ENCODE peak calls at places on chromosome 1, in seven cellular contexts. A is AG10803; Q is activated naive CD8-positive, alpha-beta T cell treated with anti-CD3 and anti-CD28 coated beads, Interleukin-2, amount 10 ng/mL, durations not matched to agents 7 days and 5 days; S is omental fat pad; V is stimulated activated naive CD4-positive, alpha-beta T cell; H is CD8-positive, alpha-beta T cell; T is epithelial cell of proximal tubule. J is an unnamed sample.

GRCh38 chr1:192100686-192101468 is 57.4 kb upstream of the RGS18 start:
- DNase-seq in A (no peak), Q (no peak), S (no peak), V (no peak), H (no peak), T (no peak), J (no peak)

GRCh38 chr1:196649990-196650389 is 1.9 kb upstream of the CFH start:
- DNase-seq in A (no peak), Q (no peak), S (no peak), V (no peak), H (no peak), T (no peak), J (no peak)

GRCh38 chr1:77219166-77219887 is at the start of gene PIGK:
- DNase-seq in A (peak), Q (peak), S (peak), V (peak), H (peak), T (peak), J (peak)

GRCh38 chr1:216927111-216927510 is 203.9 kb upstream of the ESRRG start:
- DNase-seq in A (no peak), Q (no peak), S (no peak), V (no peak), H (no peak), T (no peak), J (no peak)

GRCh38 chr1:115136706-115137105 is 47.4 kb upstream of the TSPAN2 start:
- DNase-seq in A (no peak), Q (no peak), S (no peak), V (no peak), H (no peak), T (no peak), J (no peak)

GRCh38 chr1:85078903-85079302 is 30.6 kb upstream of the MCOLN3 start:
- DNase-seq in A (peak), Q (no peak), S (no peak), V (no peak), H (no peak), T (no peak), J (peak)

GRCh38 chr1:77938656-77939055 is 40.2 kb downstream of the FUBP1 start:
- DNase-seq in A (no peak), Q (no peak), S (no peak), V (no peak), H (no peak), T (no peak), J (no peak)

GRCh38 chr1:211517006-211517405 is 25.0 kb upstream of the RD3 start:
- DNase-seq in A (no peak), Q (no peak), S (no peak), V (no peak), H (no peak), T (no peak), J (no peak)

GRCh38 chr1:3429766-3430165 is 24.7 kb upstream of the ARHGEF16 start:
- DNase-seq in A (no peak), Q (no peak), S (no peak), V (no peak), H (no peak), T (no peak), J (no peak)

GRCh38 chr1:210292276-210292851 is 36.3 kb upstream of the HHAT start:
- DNase-seq in A (peak), Q (peak), S (no peak), V (no peak), H (peak), T (no peak), J (peak)

GRCh38 chr1:178291166-178291565 is 197.3 kb downstream of the RASAL2 start:
- DNase-seq in A (no peak), Q (no peak), S (no peak), V (no peak), H (no peak), T (no peak), J (no peak)

GRCh38 chr1:52157582-52157981 is 15.7 kb downstream of the ZFYVE9 start:
- DNase-seq in A (peak), Q (no peak), S (no peak), V (no peak), H (no peak), T (no peak), J (peak)

GRCh38 chr1:91891969-91892368 is 6.0 kb upstream of the TGFBR3 start:
- DNase-seq in A (peak), Q (no peak), S (no peak), V (no peak), H (peak), T (no peak), J (no peak)

GRCh38 chr1:95084317-95085176 is 11.8 kb upstream of the ALG14 start:
- DNase-seq in A (peak), Q (no peak), S (no peak), V (no peak), H (peak), T (no peak), J (no peak)

GRCh38 chr1:60949154-60949825 is 133.1 kb upstream of the NFIA start:
- DNase-seq in A (no peak), Q (no peak), S (no peak), V (no peak), H (no peak), T (no peak), J (no peak)

GRCh38 chr1:159993911-159994310 is 37.9 kb downstream of the PIGM start:
- DNase-seq in A (no peak), Q (no peak), S (no peak), V (no peak), H (no peak), T (no peak), J (no peak)